ENCODE peak calls at places on chromosomes 5 and 9, in six cellular contexts. Z is GM10248, F is cardiac fibroblast, P is GM13977, B is fibroblast of mammary gland, K is mammary epithelial cell. Y is an unnamed sample.

GRCh38 chr9:127545196-127546124 is 66.6 kb upstream of the STXBP1 start:
- DNase-seq in F (peak), P (no peak), Z (peak), K (peak), B (peak), Y (no peak)

GRCh38 chr5:157241483-157241882 is 24.4 kb upstream of the CYFIP2 start:
- DNase-seq in K (no peak), P (no peak), B (peak), Z (no peak), F (no peak), Y (no peak)

GRCh38 chr5:153463806-153464205 is 26.7 kb upstream of the GRIA1 start:
- DNase-seq in P (no peak), B (peak), Z (no peak), K (peak), F (peak), Y (no peak)

GRCh38 chr5:11700376-11700775 is 203.9 kb downstream of the CTNND2 start:
- DNase-seq in K (no peak), B (no peak), F (no peak), P (no peak), Z (no peak), Y (no peak)

GRCh38 chr5:72783354-72783753 is 33.1 kb upstream of the TNPO1 start:
- DNase-seq in P (no peak), Z (no peak), F (no peak), K (no peak), B (no peak), Y (no peak)

GRCh38 chr9:86547596-86547995 is 193.4 kb upstream of the TUT7 start:
- DNase-seq in B (no peak), P (no peak), Z (no peak), K (no peak), F (no peak), Y (no peak)

GRCh38 chr9:115922441-115922840 is 231.2 kb upstream of the PAPPA start:
- DNase-seq in Z (no peak), K (no peak), B (no peak), F (peak), P (no peak), Y (no peak)

GRCh38 chr5:157283434-157283833 is 17.5 kb downstream of the CYFIP2 start:
- DNase-seq in P (no peak), B (no peak), K (no peak), F (no peak), Z (peak), Y (peak)

GRCh38 chr5:103915081-103915480 is 352.5 kb upstream of the NUDT12 start:
- DNase-seq in K (no peak), Z (no peak), B (no peak), P (no peak), F (no peak), Y (no peak)

GRCh38 chr5:119339965-119340364 is 15.9 kb upstream of the TNFAIP8 start:
- DNase-seq in F (no peak), B (no peak), P (no peak), Z (no peak), K (no peak), Y (no peak)

GRCh38 chr5:59845733-59846132 is 47.8 kb downstream of the PDE4D start:
- DNase-seq in P (no peak), Z (no peak), K (peak), F (no peak), B (peak), Y (no peak)

GRCh38 chr5:142931896-142932686 is 161.9 kb downstream of the ARHGAP26 start:
- DNase-seq in K (no peak), Z (no peak), P (no peak), F (no peak), B (no peak), Y (no peak)

GRCh38 chr5:122095158-122095557 is 17.1 kb upstream of the LOX start:
- DNase-seq in Z (no peak), P (no peak), B (no peak), F (no peak), K (no peak), Y (no peak)

GRCh38 chr9:25636026-25636425 is 42.2 kb downstream of the TUSC1 start:
- DNase-seq in K (no peak), B (no peak), Z (no peak), F (no peak), P (no peak), Y (no peak)

GRCh38 chr5:96329294-96329693 is 103.8 kb downstream of the PCSK1 start:
- DNase-seq in K (no peak), F (no peak), Z (no peak), P (no peak), B (no peak), Y (no peak)

GRCh38 chr9:131432597-131433301 is 38.9 kb downstream of the PRRC2B start:
- DNase-seq in B (peak), Z (no peak), F (peak), K (peak), P (no peak), Y (no peak)

GRCh38 chr5:136242136-136242535 is 49.2 kb upstream of the SMIM32 start:
- DNase-seq in P (no peak), Z (no peak), K (no peak), B (no peak), F (no peak), Y (no peak)

GRCh38 chr9:128972956-128973355 is 25.5 kb downstream of the NUP188 start:
- DNase-seq in B (peak), K (peak), F (peak), P (no peak), Z (no peak), Y (no peak)

GRCh38 chr5:77426670-77427069 is 65.4 kb downstream of the WDR41 start:
- DNase-seq in P (no peak), B (peak), K (no peak), F (no peak), Z (no peak), Y (no peak)

GRCh38 chr9:73038089-73038509 is 85.2 kb upstream of the ALDH1A1 start:
- DNase-seq in P (no peak), K (no peak), B (peak), Z (no peak), F (no peak), Y (no peak)

GRCh38 chr5:107781451-107781850 is 110.7 kb upstream of the EFNA5 start:
- DNase-seq in F (peak), B (peak), P (no peak), Z (no peak), K (peak), Y (no peak)

GRCh38 chr5:75611324-75612210 is at the start of gene ANKDD1B:
- DNase-seq in K (peak), P (peak), F (peak), B (peak), Z (peak), Y (peak)

GRCh38 chr9:127898433-127899199 is 787 bp downstream of the ST6GALNAC6 start:
- DNase-seq in Z (peak), P (peak), K (no peak), F (peak), B (peak), Y (peak)

DNA sequence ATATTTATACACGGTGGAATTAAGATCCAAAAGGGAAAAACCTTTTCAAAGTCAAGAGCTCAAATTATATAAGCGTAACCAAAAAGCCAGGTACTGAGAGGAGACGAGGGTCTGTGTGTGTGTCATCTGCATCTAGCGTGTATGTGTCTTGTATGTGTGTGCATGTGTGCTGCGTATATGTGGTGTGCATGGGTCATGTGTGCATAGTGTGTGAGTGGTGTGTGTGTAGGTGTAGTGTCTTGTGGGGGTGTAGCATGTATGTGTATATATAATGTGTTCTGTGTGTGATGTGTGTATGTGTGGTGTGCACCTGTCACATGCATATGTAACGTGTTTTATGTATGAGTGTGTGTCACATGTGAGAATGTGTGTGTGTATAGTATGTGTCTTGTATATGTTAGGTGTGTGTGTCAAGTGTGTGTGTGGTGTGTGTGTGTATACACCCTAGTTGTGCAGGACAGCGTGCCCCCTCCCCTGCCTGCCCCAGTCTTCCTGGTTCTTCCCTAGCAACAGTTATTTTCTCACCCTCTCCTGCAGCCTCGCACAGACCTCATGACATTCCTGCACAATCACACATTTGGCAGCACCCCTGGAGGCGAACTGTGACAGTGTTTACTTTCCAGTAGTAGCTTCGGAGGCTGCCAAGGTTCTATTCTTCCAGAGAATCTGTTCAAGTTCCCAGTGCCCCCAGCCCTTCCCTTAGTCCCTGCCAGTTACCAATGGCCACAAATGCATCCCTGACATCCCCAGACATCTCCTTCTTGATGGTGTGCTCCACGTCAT is 27.1 kb upstream of the TNIP1 start:
- DNase-seq in K (no peak), P (no peak), F (peak), B (peak), Z (no peak), Y (no peak)
- TF ChIP-seq CTCF in K (peak), P (no peak), F (no peak), B (no peak), Z (no peak), Y (no peak)

GRCh38 chr9:134537891-134538520 is 103.6 kb upstream of the COL5A1 start:
- DNase-seq in P (no peak), Z (no peak), K (no peak), F (no peak), B (peak), Y (no peak)
- TF ChIP-seq CTCF in P (no peak), Z (no peak), K (no peak), F (no peak), B (no peak), Y (no peak)

DNA sequence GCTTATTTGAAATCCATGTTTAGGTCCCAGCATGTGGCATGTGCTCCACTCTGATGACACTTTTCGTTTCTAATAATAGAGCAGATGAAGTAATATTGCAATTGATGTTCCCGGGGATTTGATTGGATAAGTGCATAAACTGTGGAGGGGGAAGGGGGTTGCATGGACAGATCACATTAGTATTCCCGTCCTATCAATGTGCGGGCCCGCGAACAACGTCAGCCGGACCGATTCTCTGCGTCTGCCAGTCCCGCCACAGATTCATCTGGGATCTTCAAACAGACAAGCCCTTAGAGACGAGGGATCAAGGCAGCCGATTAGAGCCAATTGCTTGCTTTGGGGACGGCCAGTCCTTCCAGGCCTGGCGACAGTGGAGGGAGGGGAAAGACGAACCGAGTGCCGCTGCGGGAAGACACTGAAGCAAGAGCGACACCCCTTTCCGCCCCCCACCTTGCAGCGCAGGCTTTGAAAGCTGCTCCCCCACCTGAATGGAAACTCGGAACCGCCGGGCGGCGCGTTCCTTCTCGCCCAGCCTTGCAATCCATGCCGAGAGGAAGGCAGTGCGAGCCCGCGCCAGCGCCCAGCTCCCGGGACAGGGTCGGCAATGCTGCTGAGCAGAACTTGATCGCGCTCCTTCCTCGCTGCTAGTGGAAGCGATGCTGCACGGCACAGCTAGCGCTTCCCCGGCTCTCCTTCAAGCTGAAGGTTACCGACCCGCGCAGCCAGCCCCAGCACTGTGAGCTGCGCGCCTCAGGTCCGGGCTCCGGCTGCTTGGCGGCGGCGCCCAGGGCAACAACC is at the start of gene RGS7BP:
- DNase-seq in Z (no peak), B (peak), P (peak), K (peak), F (peak), Y (peak)
- TF ChIP-seq CTCF in Z (no peak), B (no peak), P (no peak), K (no peak), F (no peak), Y (no peak)

GRCh38 chr5:83493644-83494043 is 22.1 kb downstream of the VCAN start:
- DNase-seq in P (no peak), B (no peak), K (no peak), Z (no peak), F (no peak), Y (no peak)
- TF ChIP-seq CTCF in P (no peak), B (no peak), K (no peak), Z (no peak), F (no peak), Y (no peak)

GRCh38 chr9:130320697-130321080 is 55.1 kb downstream of the HMCN2 start:
- DNase-seq in K (no peak), B (no peak), Z (no peak), P (no peak), F (no peak), Y (no peak)
- TF ChIP-seq CTCF in K (peak), B (no peak), Z (no peak), P (no peak), F (peak), Y (no peak)

Y was measured in GM13976.